ENCODE peak calls at places on chromosomes 5 and 9, in nine cellular contexts. P is uterus, H is stomach, Z is fibroblast of lung, C is RWPE1, E is A673, L is mammary epithelial cell, Q is HCT116, S is heart left ventricle. G is an unnamed sample.

GRCh38 chr5:932628-933250 is 40.1 kb downstream of the TRIP13 start:
- DNase-seq in P (no peak), H (peak; percentile 24), Z (peak; percentile 73), C (no peak), E (no peak), L (no peak), Q (no peak), S (no peak), G (no peak)

GRCh38 chr9:131214457-131214856 is 61.9 kb downstream of the FAM78A start:
- DNase-seq in P (no peak), H (no peak), Z (peak; percentile 19), C (no peak), E (no peak), L (no peak), Q (no peak), S (no peak), G (no peak)

GRCh38 chr9:93890436-93890935 is 64.7 kb downstream of the BARX1 start:
- DNase-seq in P (no peak), H (no peak), Z (no peak), C (no peak), E (no peak), L (no peak), Q (no peak), S (no peak), G (no peak)

GRCh38 chr9:108787664-108788048 is 68.1 kb downstream of the ACTL7B start:
- DNase-seq in P (no peak), H (no peak), Z (no peak), C (peak; percentile 76), E (no peak), L (peak; percentile 70), Q (no peak), S (no peak), G (no peak)

GRCh38 chr9:127717766-127718165 is 1.9 kb downstream of the TTC16 start:
- DNase-seq in P (no peak), H (peak; percentile 28), Z (no peak), C (no peak), E (no peak), L (no peak), Q (no peak), S (no peak), G (no peak)

GRCh38 chr9:119368681-119369581 is at the start of gene BRINP1:
- DNase-seq in P (no peak), H (no peak), Z (no peak), C (peak; percentile 19), E (peak; percentile 29), L (peak; percentile 76), Q (no peak), S (peak; percentile 30), G (peak; percentile 45)

GRCh38 chr5:61298066-61298465 is 34.0 kb upstream of the ZSWIM6 start:
- DNase-seq in P (no peak), H (no peak), Z (no peak), C (no peak), E (no peak), L (no peak), Q (no peak), S (no peak), G (no peak)

GRCh38 chr5:72194846-72195245 is 87.6 kb downstream of the MAP1B start:
- DNase-seq in P (no peak), H (no peak), Z (no peak), C (no peak), E (no peak), L (no peak), Q (no peak), S (no peak), G (no peak)

GRCh38 chr5:79582186-79582585 is 30.1 kb upstream of the TENT2 start:
- DNase-seq in P (no peak), H (no peak), Z (no peak), C (no peak), E (peak; percentile 81), L (no peak), Q (no peak), S (no peak), G (no peak)

GRCh38 chr9:106878081-106878837 is 15.3 kb downstream of the ZNF462 start:
- DNase-seq in P (no peak), H (no peak), Z (no peak), C (no peak), E (no peak), L (no peak), Q (no peak), S (no peak), G (no peak)

GRCh38 chr9:125854553-125855275 is 107.5 kb downstream of the PBX3 start:
- DNase-seq in P (no peak), H (no peak), Z (peak; percentile 8), C (no peak), E (no peak), L (peak; percentile 43), Q (no peak), S (no peak), G (no peak)

GRCh38 chr5:147188200-147189108 is 46.4 kb upstream of the STK32A start:
- DNase-seq in P (peak; percentile 32), H (peak; percentile 51), Z (peak; percentile 78), C (peak; percentile 77), E (peak; percentile 76), L (peak; percentile 33), Q (peak; percentile 42), S (no peak), G (no peak)

GRCh38 chr9:116190997-116191396 is 37.4 kb downstream of the PAPPA start:
- DNase-seq in P (no peak), H (no peak), Z (peak; percentile 78), C (peak; percentile 49), E (no peak), L (peak; percentile 85), Q (no peak), S (no peak), G (no peak)

GRCh38 chr5:32679218-32679617 is 31.9 kb upstream of the NPR3 start:
- DNase-seq in P (no peak), H (no peak), Z (peak; percentile 12), C (peak; percentile 24), E (peak; percentile 44), L (no peak), Q (no peak), S (no peak), G (no peak)

GRCh38 chr9:115411993-115412452 is 294.1 kb upstream of the TNC start:
- DNase-seq in P (no peak), H (no peak), Z (no peak), C (no peak), E (peak; percentile 75), L (no peak), Q (no peak), S (no peak), G (no peak)

GRCh38 chr5:139415869-139416268 is 12.0 kb upstream of the SPATA24 start:
- DNase-seq in P (no peak), H (no peak), Z (no peak), C (no peak), E (no peak), L (no peak), Q (no peak), S (no peak), G (no peak)

GRCh38 chr5:40622463-40623252 is 57.1 kb upstream of the PTGER4 start:
- DNase-seq in P (no peak), H (no peak), Z (no peak), C (no peak), E (no peak), L (no peak), Q (no peak), S (no peak), G (no peak)

GRCh38 chr9:77290373-77290772 is 113.0 kb downstream of the VPS13A start:
- DNase-seq in P (no peak), H (no peak), Z (no peak), C (no peak), E (no peak), L (no peak), Q (no peak), S (no peak), G (no peak)

GRCh38 chr9:77293949-77294348 is 116.6 kb downstream of the VPS13A start:
- DNase-seq in P (no peak), H (no peak), Z (no peak), C (no peak), E (no peak), L (no peak), Q (no peak), S (no peak), G (no peak)

GRCh38 chr9:77291714-77292113 is 114.4 kb downstream of the VPS13A start:
- DNase-seq in P (no peak), H (no peak), Z (peak; percentile 50), C (peak; percentile 48), E (peak; percentile 75), L (peak; percentile 57), Q (peak; percentile 8), S (no peak), G (no peak)
- TF ChIP-seq CTCF in P (no peak), H (no peak), Z (peak; percentile 45), C (peak; percentile 13), E (peak; percentile 71), L (peak; percentile 78), Q (peak; percentile 55), S (no peak), G (no peak)

GRCh38 chr9:5846080-5846479 is 13.2 kb upstream of the ERMP1 start:
- DNase-seq in P (no peak), H (no peak), Z (no peak), C (no peak), E (no peak), L (no peak), Q (no peak), S (no peak), G (no peak)
- H3K27ac ChIP-seq in P (no peak overlapping the region), H (no peak overlapping the region), Z (no peak overlapping the region), C (no peak overlapping the region), E (no peak overlapping the region), L (no peak overlapping the region), Q (no peak overlapping the region), S (no peak overlapping the region), G (no peak overlapping the region)

GRCh38 chr9:72334658-72335337 is 30.2 kb downstream of the ZFAND5 start:
- DNase-seq in P (no peak), H (no peak), Z (no peak), C (no peak), E (no peak), L (no peak), Q (no peak), S (no peak), G (no peak)

GRCh38 chr9:72337286-72337685 is 27.7 kb downstream of the ZFAND5 start:
- DNase-seq in P (no peak), H (no peak), Z (no peak), C (no peak), E (no peak), L (no peak), Q (no peak), S (no peak), G (no peak)

GRCh38 chr9:72332351-72332750 is 32.7 kb downstream of the ZFAND5 start:
- DNase-seq in P (no peak), H (no peak), Z (no peak), C (no peak), E (no peak), L (no peak), Q (no peak), S (no peak), G (no peak)

GRCh38 chr9:72338631-72339030 is 26.4 kb downstream of the ZFAND5 start:
- DNase-seq in P (no peak), H (no peak), Z (no peak), C (no peak), E (no peak), L (no peak), Q (no peak), S (no peak), G (no peak)

GRCh38 chr9:72333758-72334157 is 31.2 kb downstream of the ZFAND5 start:
- DNase-seq in P (no peak), H (no peak), Z (no peak), C (no peak), E (no peak), L (no peak), Q (no peak), S (no peak), G (no peak)
- TF ChIP-seq CTCF in P (no peak), H (no peak), Z (no peak), C (no peak), E (peak; percentile 22), L (no peak), Q (peak; percentile 69), S (no peak), G (peak; percentile 5)

GRCh38 chr5:143364061-143364460 is 39.4 kb downstream of the NR3C1 start:
- DNase-seq in P (no peak), H (no peak), Z (no peak), C (no peak), E (no peak), L (no peak), Q (no peak), S (no peak), G (no peak)
- H3K27ac ChIP-seq in P (no peak overlapping the region), H (no peak overlapping the region), Z (no peak overlapping the region), C (no peak overlapping the region), E (no peak overlapping the region), L (no peak overlapping the region), Q (no peak overlapping the region), S (no peak overlapping the region), G (no peak overlapping the region)

G was measured in psoas muscle.